ENCODE peak calls at places on chromosome 12, in four cellular contexts. One of them, this sample, is unnamed.

GRCh38 chr12:132638541-132639408 is 20.2 kb downstream of the P2RX2 start:
- DNase-seq in central memory CD4-positive, alpha-beta T cell: no peak
- DNase-seq in sciatic nerve: no peak
- DNase-seq in stimulated activated effector memory CD8-positive, alpha-beta T cell treated with anti-CD3 and anti-CD28 coated beads, Interleukin-12 subunit alpha, Interleukin-12 subunit beta, amount 100 ng/mL, for 72 hours: no peak
- DNase-seq in this sample: no peak

GRCh38 chr12:77007476-77007875 is 57.9 kb downstream of the E2F7 start:
- DNase-seq in stimulated activated effector memory CD8-positive, alpha-beta T cell treated with anti-CD3 and anti-CD28 coated beads, Interleukin-12 subunit alpha, Interleukin-12 subunit beta, amount 100 ng/mL, for 72 hours: no peak
- DNase-seq in central memory CD4-positive, alpha-beta T cell: no peak
- DNase-seq in sciatic nerve: no peak
- DNase-seq in this sample: no peak

GRCh38 chr12:103994235-103994634 is 28.6 kb downstream of the TDG start:
- DNase-seq in sciatic nerve: no peak
- DNase-seq in stimulated activated effector memory CD8-positive, alpha-beta T cell treated with anti-CD3 and anti-CD28 coated beads, Interleukin-12 subunit alpha, Interleukin-12 subunit beta, amount 100 ng/mL, for 72 hours: no peak
- DNase-seq in central memory CD4-positive, alpha-beta T cell: no peak
- DNase-seq in this sample: no peak

GRCh38 chr12:65525501-65526141 is 247.1 kb downstream of the MSRB3 start:
- DNase-seq in central memory CD4-positive, alpha-beta T cell: no peak
- DNase-seq in sciatic nerve: no peak
- DNase-seq in stimulated activated effector memory CD8-positive, alpha-beta T cell treated with anti-CD3 and anti-CD28 coated beads, Interleukin-12 subunit alpha, Interleukin-12 subunit beta, amount 100 ng/mL, for 72 hours: no peak
- DNase-seq in this sample: no peak

GRCh38 chr12:78359530-78359929 is 505.0 kb upstream of the SYT1 start:
- DNase-seq in central memory CD4-positive, alpha-beta T cell: no peak
- DNase-seq in sciatic nerve: no peak
- DNase-seq in stimulated activated effector memory CD8-positive, alpha-beta T cell treated with anti-CD3 and anti-CD28 coated beads, Interleukin-12 subunit alpha, Interleukin-12 subunit beta, amount 100 ng/mL, for 72 hours: no peak
- DNase-seq in this sample: no peak

GRCh38 chr12:111453071-111453989 is 47.6 kb downstream of the SH2B3 start:
- DNase-seq in sciatic nerve: no peak
- DNase-seq in stimulated activated effector memory CD8-positive, alpha-beta T cell treated with anti-CD3 and anti-CD28 coated beads, Interleukin-12 subunit alpha, Interleukin-12 subunit beta, amount 100 ng/mL, for 72 hours: peak
- DNase-seq in central memory CD4-positive, alpha-beta T cell: no peak
- DNase-seq in this sample: peak

GRCh38 chr12:118346895-118347294 is 25.8 kb downstream of the TAOK3 start:
- DNase-seq in sciatic nerve: no peak
- DNase-seq in stimulated activated effector memory CD8-positive, alpha-beta T cell treated with anti-CD3 and anti-CD28 coated beads, Interleukin-12 subunit alpha, Interleukin-12 subunit beta, amount 100 ng/mL, for 72 hours: no peak
- DNase-seq in central memory CD4-positive, alpha-beta T cell: no peak
- DNase-seq in this sample: no peak

GRCh38 chr12:24470050-24470449 is 478.9 kb downstream of the BCAT1 start:
- DNase-seq in central memory CD4-positive, alpha-beta T cell: no peak
- DNase-seq in sciatic nerve: no peak
- DNase-seq in stimulated activated effector memory CD8-positive, alpha-beta T cell treated with anti-CD3 and anti-CD28 coated beads, Interleukin-12 subunit alpha, Interleukin-12 subunit beta, amount 100 ng/mL, for 72 hours: no peak
- DNase-seq in this sample: no peak

GRCh38 chr12:124030008-124030407 is 57.0 kb downstream of the ZNF664 start:
- DNase-seq in stimulated activated effector memory CD8-positive, alpha-beta T cell treated with anti-CD3 and anti-CD28 coated beads, Interleukin-12 subunit alpha, Interleukin-12 subunit beta, amount 100 ng/mL, for 72 hours: no peak
- DNase-seq in central memory CD4-positive, alpha-beta T cell: no peak
- DNase-seq in sciatic nerve: no peak
- DNase-seq in this sample: no peak

GRCh38 chr12:131494741-131495524 is 216.0 kb upstream of the SFSWAP start:
- DNase-seq in stimulated activated effector memory CD8-positive, alpha-beta T cell treated with anti-CD3 and anti-CD28 coated beads, Interleukin-12 subunit alpha, Interleukin-12 subunit beta, amount 100 ng/mL, for 72 hours: no peak
- DNase-seq in central memory CD4-positive, alpha-beta T cell: no peak
- DNase-seq in sciatic nerve: no peak
- DNase-seq in this sample: no peak

GRCh38 chr12:31106101-31106803 is 32.6 kb downstream of the DDX11 start:
- DNase-seq in stimulated activated effector memory CD8-positive, alpha-beta T cell treated with anti-CD3 and anti-CD28 coated beads, Interleukin-12 subunit alpha, Interleukin-12 subunit beta, amount 100 ng/mL, for 72 hours: peak
- DNase-seq in sciatic nerve: no peak
- DNase-seq in central memory CD4-positive, alpha-beta T cell: no peak
- DNase-seq in this sample: peak

GRCh38 chr12:45477526-45477925 is 252.0 kb upstream of the ARID2 start:
- DNase-seq in sciatic nerve: no peak
- DNase-seq in central memory CD4-positive, alpha-beta T cell: no peak
- DNase-seq in stimulated activated effector memory CD8-positive, alpha-beta T cell treated with anti-CD3 and anti-CD28 coated beads, Interleukin-12 subunit alpha, Interleukin-12 subunit beta, amount 100 ng/mL, for 72 hours: no peak
- DNase-seq in this sample: no peak

GRCh38 chr12:32947203-32947795 is 50.7 kb upstream of the PKP2 start:
- DNase-seq in stimulated activated effector memory CD8-positive, alpha-beta T cell treated with anti-CD3 and anti-CD28 coated beads, Interleukin-12 subunit alpha, Interleukin-12 subunit beta, amount 100 ng/mL, for 72 hours: no peak
- DNase-seq in sciatic nerve: no peak
- DNase-seq in central memory CD4-positive, alpha-beta T cell: no peak
- DNase-seq in this sample: no peak

GRCh38 chr12:70049596-70050360 is 193.5 kb upstream of the CNOT2 start:
- DNase-seq in sciatic nerve: no peak
- DNase-seq in central memory CD4-positive, alpha-beta T cell: no peak
- DNase-seq in stimulated activated effector memory CD8-positive, alpha-beta T cell treated with anti-CD3 and anti-CD28 coated beads, Interleukin-12 subunit alpha, Interleukin-12 subunit beta, amount 100 ng/mL, for 72 hours: peak
- DNase-seq in this sample: no peak